ENCODE peak calls at places on chromosomes 12 and 14, in six cellular contexts. Y is iris pigment epithelial cell, W is occipital lobe, E is NCI-H460, A is NCI-H1417 treated with DMSO at 0.1 percent for 48 hours, K is NCI-H2081 treated with DMSO at 0.1 percent for 48 hours. M is an unnamed sample.
A peak's percentile ranks its signal among the peaks of the same experiment; 100 is the strongest.

GRCh38 chr14:104436047-104436531 is 143.5 kb upstream of the C14orf180 start:
- DNase-seq in Y (peak; percentile 55), W (no peak), E (no peak), A (no peak), K (no peak), M (no peak)

GRCh38 chr12:123055281-123055766 is 74.8 kb downstream of the ARL6IP4 start:
- DNase-seq in Y (no peak), W (peak; percentile 65), E (no peak), A (peak; percentile 81), K (peak; percentile 65), M (no peak)

GRCh38 chr14:77615231-77616132 is 955 bp downstream of the SPTLC2 start:
- DNase-seq in Y (peak; percentile 24), W (no peak), E (no peak), A (no peak), K (no peak), M (no peak)

GRCh38 chr12:101076940-101077351 is 133.1 kb downstream of the SLC5A8 start:
- DNase-seq in Y (no peak), W (no peak), E (no peak), A (no peak), K (no peak), M (no peak)

GRCh38 chr14:102645746-102646440 is 53.4 kb downstream of the RCOR1 start:
- DNase-seq in Y (peak; percentile 16), W (no peak), E (no peak), A (no peak), K (no peak), M (no peak)

GRCh38 chr14:64465856-64466554 is 706 bp downstream of the AKAP5 start:
- DNase-seq in Y (peak; percentile 49), W (peak; percentile 16), E (no peak), A (no peak), K (no peak), M (peak; percentile 23)

GRCh38 chr14:29566194-29566593 is 361.5 kb downstream of the PRKD1 start:
- DNase-seq in Y (no peak), W (no peak), E (no peak), A (no peak), K (no peak), M (no peak)

GRCh38 chr14:77026930-77027537 is 1.5 kb downstream of the IRF2BPL start:
- DNase-seq in Y (peak; percentile 80), W (no peak), E (no peak), A (no peak), K (no peak), M (no peak)

GRCh38 chr12:50248883-50249282 is 34.4 kb downstream of the LIMA1 start:
- DNase-seq in Y (no peak), W (no peak), E (no peak), A (no peak), K (no peak), M (no peak)

GRCh38 chr14:63179383-63179782 is 24.9 kb upstream of the RHOJ start:
- DNase-seq in Y (no peak), W (no peak), E (no peak), A (no peak), K (no peak), M (no peak)

M was measured in posterior cingulate gyrus.